ENCODE peak calls at places on chromosomes 11 and 22, in seven cellular contexts. U, I, Z, G, Q, A and N are unnamed samples.

GRCh38 chr11:45654741-45655283 is 10.6 kb downstream of the CHST1 start:
- DNase-seq in U (no peak), I (no peak), Z (no peak), G (no peak), Q (peak), A (no peak), N (no peak)

GRCh38 chr22:27835446-27835845 is 33.9 kb upstream of the MN1 start:
- DNase-seq in U (no peak), I (peak), Z (no peak), G (no peak), Q (peak), A (no peak), N (no peak)

GRCh38 chr11:69215784-69216415 is 60.2 kb downstream of the SMIM38 start:
- DNase-seq in U (peak), I (no peak), Z (no peak), G (no peak), Q (no peak), A (no peak), N (no peak)

GRCh38 chr11:69173326-69173725 is 17.6 kb downstream of the SMIM38 start:
- DNase-seq in U (no peak), I (no peak), Z (no peak), G (no peak), Q (no peak), A (no peak), N (no peak)

GRCh38 chr11:48167380-48167779 is 49.2 kb upstream of the OR4B1 start:
- DNase-seq in U (no peak), I (no peak), Z (no peak), G (no peak), Q (no peak), A (no peak), N (no peak)

GRCh38 chr22:27989758-27990450 is 70.8 kb upstream of the PITPNB start:
- DNase-seq in U (no peak), I (no peak), Z (no peak), G (no peak), Q (peak), A (no peak), N (no peak)

GRCh38 chr22:32861330-32861729 is 59.8 kb downstream of the TIMP3 start:
- DNase-seq in U (no peak), I (no peak), Z (no peak), G (no peak), Q (no peak), A (no peak), N (no peak)

GRCh38 chr11:8083871-8084281 is 2.9 kb downstream of the TUB start:
- DNase-seq in U (no peak), I (no peak), Z (no peak), G (no peak), Q (no peak), A (no peak), N (no peak)

GRCh38 chr11:28757725-28758515 is 649.7 kb downstream of the METTL15 start:
- DNase-seq in U (peak), I (peak), Z (no peak), G (no peak), Q (no peak), A (no peak), N (no peak)

GRCh38 chr22:17751596-17751995 is 22.7 kb downstream of the BID start:
- DNase-seq in U (no peak), I (no peak), Z (no peak), G (no peak), Q (no peak), A (no peak), N (no peak)

GRCh38 chr22:23997092-23997491 is 8.2 kb downstream of the GSTT4 start:
- DNase-seq in U (no peak), I (no peak), Z (no peak), G (no peak), Q (no peak), A (no peak), N (no peak)

GRCh38 chr11:94501522-94501921 is 7.7 kb downstream of the ANKRD49 start:
- DNase-seq in U (no peak), I (no peak), Z (no peak), G (no peak), Q (no peak), A (no peak), N (no peak)

GRCh38 chr11:119842731-119843130 is 113.7 kb upstream of the NECTIN1 start:
- DNase-seq in U (no peak), I (no peak), Z (no peak), G (no peak), Q (no peak), A (no peak), N (no peak)

GRCh38 chr11:45722144-45722543 is 56.7 kb upstream of the CHST1 start:
- DNase-seq in U (no peak), I (no peak), Z (no peak), G (no peak), Q (no peak), A (no peak), N (no peak)

GRCh38 chr11:35029979-35030378 is 109.0 kb upstream of the CD44 start:
- DNase-seq in U (peak), I (no peak), Z (no peak), G (no peak), Q (no peak), A (no peak), N (no peak)

GRCh38 chr11:93775289-93775688 is 8.8 kb upstream of the MED17 start:
- DNase-seq in U (no peak), I (no peak), Z (peak), G (no peak), Q (no peak), A (no peak), N (no peak)

GRCh38 chr22:44586337-44586990 is 88.4 kb upstream of the RTL6 start:
- DNase-seq in U (no peak), I (no peak), Z (no peak), G (no peak), Q (peak), A (no peak), N (peak)

GRCh38 chr11:35675901-35676610 is 13.5 kb downstream of the TRIM44 start:
- DNase-seq in U (peak), I (no peak), Z (no peak), G (no peak), Q (no peak), A (no peak), N (no peak)

GRCh38 chr11:117843666-117844484 is 19.3 kb upstream of the FXYD2 start:
- DNase-seq in U (peak), I (peak), Z (peak), G (peak), Q (peak), A (peak), N (peak)

GRCh38 chr11:3134218-3134621 is 30.9 kb downstream of the OSBPL5 start:
- DNase-seq in U (no peak), I (no peak), Z (peak), G (no peak), Q (peak), A (no peak), N (no peak)

GRCh38 chr11:134554861-134555260 is 142.8 kb upstream of the B3GAT1 start:
- DNase-seq in U (no peak), I (no peak), Z (no peak), G (no peak), Q (peak), A (no peak), N (no peak)

GRCh38 chr11:134358853-134359490 is 27.2 kb downstream of the GLB1L2 start:
- DNase-seq in U (no peak), I (no peak), Z (no peak), G (no peak), Q (peak), A (no peak), N (no peak)

GRCh38 chr11:3160252-3161031 is 4.7 kb downstream of the OSBPL5 start:
- DNase-seq in U (peak), I (peak), Z (peak), G (no peak), Q (peak), A (peak), N (peak)

GRCh38 chr11:117045956-117046355 is 52.3 kb downstream of the SIK3 start:
- DNase-seq in U (peak), I (no peak), Z (no peak), G (no peak), Q (no peak), A (no peak), N (no peak)

GRCh38 chr11:12890476-12890875 is 118.6 kb upstream of the RASSF10 start:
- DNase-seq in U (no peak), I (no peak), Z (no peak), G (no peak), Q (no peak), A (no peak), N (no peak)

GRCh38 chr11:29432719-29433325 is 584.0 kb downstream of the KCNA4 start:
- DNase-seq in U (peak), I (peak), Z (no peak), G (no peak), Q (no peak), A (no peak), N (no peak)

GRCh38 chr11:102158151-102158734 is 48.0 kb downstream of the YAP1 start:
- DNase-seq in U (no peak), I (no peak), Z (no peak), G (no peak), Q (no peak), A (no peak), N (no peak)

GRCh38 chr22:43262990-43263644 is 76.2 kb upstream of the TTLL12 start:
- DNase-seq in U (no peak), I (peak), Z (peak), G (peak), Q (no peak), A (no peak), N (no peak)

GRCh38 chr11:128299132-128299726 is 288.1 kb downstream of the ETS1 start:
- DNase-seq in U (no peak), I (no peak), Z (peak), G (no peak), Q (no peak), A (no peak), N (no peak)

GRCh38 chr11:107018274-107018901 is at the start of gene GUCY1A2:
- DNase-seq in U (no peak), I (no peak), Z (peak), G (no peak), Q (peak), A (peak), N (peak)

GRCh38 chr22:42316988-42317387 is 46.5 kb upstream of the TCF20 start:
- DNase-seq in U (peak), I (no peak), Z (no peak), G (no peak), Q (peak), A (no peak), N (peak)